ENCODE peak calls at places on chromosomes 5 and 9, in seven cellular contexts. Q, K, H, C, M, J and N are unnamed samples. For H3K4me1, the result is how much of the 10 kb centered on the place peaks cover.

GRCh38 chr5:34480810-34481528 is 175.2 kb upstream of the RAI14 start:
- DNase-seq in C (no peak), K (no peak), M (no peak), H (no peak), Q (no peak), J (no peak), N (no peak)

GRCh38 chr5:11322133-11322532 is 561.1 kb upstream of the DAP start:
- DNase-seq in M (no peak), Q (no peak), J (no peak), C (no peak), K (no peak), H (no peak), N (no peak)

GRCh38 chr9:70036641-70037040 is 7.0 kb upstream of the MAMDC2 start:
- DNase-seq in C (no peak), M (no peak), J (no peak), H (no peak), K (no peak), Q (no peak), N (no peak)

GRCh38 chr5:93800988-93801811 is 59.8 kb upstream of the POU5F2 start:
- DNase-seq in Q (no peak), H (peak), C (no peak), M (no peak), K (no peak), J (peak), N (peak)

GRCh38 chr9:114652776-114653555 is 4.6 kb downstream of the TEX53 start:
- DNase-seq in M (no peak), Q (no peak), H (no peak), J (no peak), K (no peak), C (no peak), N (no peak)

GRCh38 chr5:37665889-37666288 is 174.0 kb downstream of the GDNF start:
- DNase-seq in K (peak), M (no peak), C (no peak), H (no peak), Q (peak), J (peak), N (peak)

GRCh38 chr9:84297162-84297821 is 43.3 kb downstream of the SLC28A3 start:
- DNase-seq in J (no peak), C (no peak), K (no peak), M (no peak), Q (no peak), H (no peak), N (no peak)

GRCh38 chr9:84856181-84856632 is 186.7 kb downstream of the NTRK2 start:
- DNase-seq in K (no peak), C (no peak), M (no peak), H (no peak), J (no peak), Q (no peak), N (no peak)

GRCh38 chr5:34929720-34930526 is 564 bp downstream of the DNAJC21 start:
- DNase-seq in C (peak), H (peak), M (peak), Q (peak), K (peak), J (peak), N (peak)

GRCh38 chr5:36450229-36451024 is 148.7 kb upstream of the RANBP3L start:
- DNase-seq in H (no peak), K (no peak), C (no peak), Q (no peak), J (no peak), M (no peak), N (no peak)

GRCh38 chr5:149177911-149178565 is 36.7 kb downstream of the ABLIM3 start:
- DNase-seq in C (no peak), K (no peak), H (peak), Q (no peak), J (no peak), M (no peak), N (no peak)

GRCh38 chr5:66554211-66554610 is 42.0 kb upstream of the MAST4 start:
- DNase-seq in M (no peak), Q (no peak), H (no peak), J (no peak), K (peak), C (no peak), N (no peak)

GRCh38 chr5:158174918-158175663 is 316.1 kb upstream of the CLINT1 start:
- DNase-seq in J (peak), K (peak), M (peak), Q (no peak), H (peak), C (peak), N (peak)

GRCh38 chr5:158534203-158534602 is 565.5 kb downstream of the EBF1 start:
- DNase-seq in H (peak), J (no peak), Q (no peak), M (no peak), K (no peak), C (no peak), N (no peak)

GRCh38 chr5:74199005-74199404 is 441.5 kb downstream of the ENC1 start:
- DNase-seq in J (no peak), K (no peak), M (no peak), H (no peak), C (no peak), Q (no peak), N (peak)

GRCh38 chr5:122760281-122760680 is 14.6 kb upstream of the SNX2 start:
- DNase-seq in H (peak), K (no peak), M (no peak), Q (no peak), J (no peak), C (no peak), N (no peak)

GRCh38 chr5:180250329-180250728 is 41.3 kb upstream of the RASGEF1C start:
- DNase-seq in H (no peak), K (no peak), J (no peak), C (no peak), Q (no peak), M (no peak), N (no peak)

GRCh38 chr9:133992780-133993634 is 883 bp upstream of the VAV2 start:
- DNase-seq in K (peak), M (peak), C (peak), H (peak), J (peak), Q (peak), N (peak)

GRCh38 chr5:149809919-149810691 is 80.0 kb downstream of the PPARGC1B start:
- DNase-seq in Q (no peak), H (peak), C (no peak), M (no peak), K (no peak), J (no peak), N (no peak)

GRCh38 chr5:177367323-177367848 is 9.7 kb downstream of the RGS14 start:
- DNase-seq in K (no peak), C (no peak), H (no peak), M (no peak), J (no peak), Q (no peak), N (no peak)
- H3K4me3 ChIP-seq in K (peak), C (no peak), H (peak), M (no peak), J (peak), Q (peak), N (peak)

GRCh38 chr9:13143281-13143680 is 136.2 kb downstream of the MPDZ start:
- DNase-seq in J (no peak), H (peak), K (no peak), Q (no peak), C (no peak), M (no peak), N (no peak)
- H3K4me1 ChIP-seq in J (half or more), H (under half), K (under half), Q (under half), C (under half), M (under half), N (under half)

GRCh38 chr5:132774406-132774805 is 2.6 kb downstream of the SEPTIN8 start:
- DNase-seq in C (no peak), M (no peak), Q (no peak), H (no peak), K (no peak), J (no peak), N (no peak)

GRCh38 chr5:132776077-132776931 is 735 bp downstream of the SEPTIN8 start:
- DNase-seq in Q (no peak), H (peak), M (no peak), J (peak), K (peak), C (no peak), N (peak)

GRCh38 chr5:132776932-132777208 is 169 bp downstream of the SEPTIN8 start:
- DNase-seq in K (no peak), C (no peak), M (no peak), J (no peak), Q (no peak), H (no peak), N (no peak)

GRCh38 chr5:132774896-132775295 is 2.1 kb downstream of the SEPTIN8 start:
- DNase-seq in Q (no peak), M (no peak), C (no peak), J (peak), K (no peak), H (no peak), N (no peak)

GRCh38 chr5:132775439-132776076 is 1.5 kb downstream of the SEPTIN8 start:
- DNase-seq in C (no peak), K (no peak), H (no peak), Q (no peak), J (no peak), M (no peak), N (no peak)
- H3K4me3 ChIP-seq in C (no peak), K (peak), H (no peak), Q (peak), J (peak), M (no peak), N (no peak)

GRCh38 chr5:124698774-124699173 is 47.7 kb downstream of the ZNF608 start:
- DNase-seq in Q (no peak), J (no peak), H (no peak), C (no peak), M (no peak), K (no peak), N (no peak)
- H3K4me1 ChIP-seq in Q (under half), J (under half), H (under half), C (under half), M (under half), K (under half), N (under half)

GRCh38 chr5:141701341-141702119 is 19.5 kb upstream of the ARAP3 start:
- DNase-seq in K (no peak), Q (peak), M (no peak), C (no peak), H (no peak), J (no peak), N (no peak)
- H3K4me3 ChIP-seq in K (no peak), Q (no peak), M (peak), C (peak), H (no peak), J (peak), N (no peak)